ENCODE peak calls at places on chromosomes 3 and 15, in four cellular contexts. One of them, this sample, is unnamed.

GRCh38 chr3:9725775-9726174 is 5.8 kb upstream of the BRPF1 start:
- DNase-seq in T-helper 1 cell: no peak
- DNase-seq in stimulated activated CD4-positive, alpha-beta T cell treated with anti-CD3 and anti-CD28 coated beads, Interleukin-15, amount 100 ng/mL, for 1 hour: no peak
- DNase-seq in AG08396: no peak
- DNase-seq in this sample: no peak

GRCh38 chr15:21261396-21261964 is 178.8 kb downstream of the POTEB3 start:
- DNase-seq in T-helper 1 cell: peak
- DNase-seq in stimulated activated CD4-positive, alpha-beta T cell treated with anti-CD3 and anti-CD28 coated beads, Interleukin-15, amount 100 ng/mL, for 1 hour: no peak
- DNase-seq in AG08396: no peak
- DNase-seq in this sample: peak

GRCh38 chr15:62495670-62496328 is 330.7 kb upstream of the C2CD4B start:
- DNase-seq in T-helper 1 cell: no peak
- DNase-seq in stimulated activated CD4-positive, alpha-beta T cell treated with anti-CD3 and anti-CD28 coated beads, Interleukin-15, amount 100 ng/mL, for 1 hour: no peak
- DNase-seq in AG08396: peak
- DNase-seq in this sample: peak

GRCh38 chr3:34808287-34808686 is 831.0 kb upstream of the ARPP21 start:
- DNase-seq in T-helper 1 cell: no peak
- DNase-seq in stimulated activated CD4-positive, alpha-beta T cell treated with anti-CD3 and anti-CD28 coated beads, Interleukin-15, amount 100 ng/mL, for 1 hour: no peak
- DNase-seq in AG08396: no peak
- DNase-seq in this sample: no peak

GRCh38 chr15:42037650-42038049 is 16.8 kb upstream of the PLA2G4E start:
- DNase-seq in T-helper 1 cell: no peak
- DNase-seq in stimulated activated CD4-positive, alpha-beta T cell treated with anti-CD3 and anti-CD28 coated beads, Interleukin-15, amount 100 ng/mL, for 1 hour: no peak
- DNase-seq in AG08396: no peak
- DNase-seq in this sample: no peak

GRCh38 chr3:64680334-64680733 is 7.5 kb downstream of the ADAMTS9 start:
- DNase-seq in T-helper 1 cell: no peak
- DNase-seq in stimulated activated CD4-positive, alpha-beta T cell treated with anti-CD3 and anti-CD28 coated beads, Interleukin-15, amount 100 ng/mL, for 1 hour: no peak
- DNase-seq in AG08396: no peak
- DNase-seq in this sample: no peak

GRCh38 chr3:192957441-192957951 is 39.8 kb upstream of the MB21D2 start:
- DNase-seq in T-helper 1 cell: peak
- DNase-seq in stimulated activated CD4-positive, alpha-beta T cell treated with anti-CD3 and anti-CD28 coated beads, Interleukin-15, amount 100 ng/mL, for 1 hour: no peak
- DNase-seq in AG08396: peak
- DNase-seq in this sample: peak

GRCh38 chr3:118550122-118550521 is 484.5 kb downstream of the IGSF11 start:
- DNase-seq in T-helper 1 cell: no peak
- DNase-seq in stimulated activated CD4-positive, alpha-beta T cell treated with anti-CD3 and anti-CD28 coated beads, Interleukin-15, amount 100 ng/mL, for 1 hour: no peak
- DNase-seq in AG08396: no peak
- DNase-seq in this sample: no peak

GRCh38 chr15:101497484-101498034 is 8.1 kb upstream of the PCSK6 start:
- DNase-seq in T-helper 1 cell: no peak
- DNase-seq in stimulated activated CD4-positive, alpha-beta T cell treated with anti-CD3 and anti-CD28 coated beads, Interleukin-15, amount 100 ng/mL, for 1 hour: no peak
- DNase-seq in AG08396: no peak
- DNase-seq in this sample: peak

GRCh38 chr15:69557340-69558137 is 104.9 kb downstream of the RPLP1 start:
- DNase-seq in T-helper 1 cell: no peak
- DNase-seq in stimulated activated CD4-positive, alpha-beta T cell treated with anti-CD3 and anti-CD28 coated beads, Interleukin-15, amount 100 ng/mL, for 1 hour: no peak
- DNase-seq in AG08396: peak
- DNase-seq in this sample: peak

GRCh38 chr3:65938147-65938546 is 100.6 kb downstream of the MAGI1 start:
- DNase-seq in T-helper 1 cell: no peak
- DNase-seq in stimulated activated CD4-positive, alpha-beta T cell treated with anti-CD3 and anti-CD28 coated beads, Interleukin-15, amount 100 ng/mL, for 1 hour: no peak
- DNase-seq in AG08396: no peak
- DNase-seq in this sample: no peak

GRCh38 chr15:92803852-92804609 is 96.1 kb upstream of the CHD2 start:
- DNase-seq in T-helper 1 cell: peak
- DNase-seq in stimulated activated CD4-positive, alpha-beta T cell treated with anti-CD3 and anti-CD28 coated beads, Interleukin-15, amount 100 ng/mL, for 1 hour: peak
- DNase-seq in AG08396: peak
- DNase-seq in this sample: peak

GRCh38 chr3:38579146-38579545 is 70.3 kb downstream of the SCN5A start:
- DNase-seq in T-helper 1 cell: no peak
- DNase-seq in stimulated activated CD4-positive, alpha-beta T cell treated with anti-CD3 and anti-CD28 coated beads, Interleukin-15, amount 100 ng/mL, for 1 hour: no peak
- DNase-seq in AG08396: peak
- DNase-seq in this sample: no peak

GRCh38 chr15:101772921-101773320 is 30.4 kb upstream of the OR4F6 start:
- DNase-seq in T-helper 1 cell: no peak
- DNase-seq in stimulated activated CD4-positive, alpha-beta T cell treated with anti-CD3 and anti-CD28 coated beads, Interleukin-15, amount 100 ng/mL, for 1 hour: no peak
- DNase-seq in AG08396: no peak
- DNase-seq in this sample: no peak

GRCh38 chr3:13096356-13096755 is 23.1 kb upstream of the IQSEC1 start:
- DNase-seq in T-helper 1 cell: no peak
- DNase-seq in stimulated activated CD4-positive, alpha-beta T cell treated with anti-CD3 and anti-CD28 coated beads, Interleukin-15, amount 100 ng/mL, for 1 hour: no peak
- DNase-seq in AG08396: no peak
- DNase-seq in this sample: no peak

GRCh38 chr3:20511863-20512262 is 325.9 kb upstream of the SGO1 start:
- DNase-seq in T-helper 1 cell: peak
- DNase-seq in stimulated activated CD4-positive, alpha-beta T cell treated with anti-CD3 and anti-CD28 coated beads, Interleukin-15, amount 100 ng/mL, for 1 hour: no peak
- DNase-seq in AG08396: peak
- DNase-seq in this sample: peak

GRCh38 chr3:125150525-125151436 is 61.8 kb downstream of the SLC12A8 start:
- DNase-seq in T-helper 1 cell: peak
- DNase-seq in stimulated activated CD4-positive, alpha-beta T cell treated with anti-CD3 and anti-CD28 coated beads, Interleukin-15, amount 100 ng/mL, for 1 hour: peak
- DNase-seq in AG08396: no peak
- DNase-seq in this sample: peak

GRCh38 chr3:30253832-30254231 is 352.6 kb upstream of the TGFBR2 start:
- DNase-seq in T-helper 1 cell: no peak
- DNase-seq in stimulated activated CD4-positive, alpha-beta T cell treated with anti-CD3 and anti-CD28 coated beads, Interleukin-15, amount 100 ng/mL, for 1 hour: no peak
- DNase-seq in AG08396: no peak
- DNase-seq in this sample: no peak

GRCh38 chr15:68387288-68388143 is 44.4 kb downstream of the ITGA11 start:
- DNase-seq in T-helper 1 cell: no peak
- DNase-seq in stimulated activated CD4-positive, alpha-beta T cell treated with anti-CD3 and anti-CD28 coated beads, Interleukin-15, amount 100 ng/mL, for 1 hour: no peak
- DNase-seq in AG08396: no peak
- DNase-seq in this sample: no peak

GRCh38 chr15:32729700-32730099 is 11.9 kb downstream of the GREM1 start:
- DNase-seq in T-helper 1 cell: no peak
- DNase-seq in stimulated activated CD4-positive, alpha-beta T cell treated with anti-CD3 and anti-CD28 coated beads, Interleukin-15, amount 100 ng/mL, for 1 hour: no peak
- DNase-seq in AG08396: no peak
- DNase-seq in this sample: no peak

This sample was measured in hepatocyte.